ENCODE peak calls at places on chromosomes 13 and 19, in six cellular contexts. R is PC-3, Z is neural progenitor cell, I is fibroblast of lung, F is mammary epithelial cell, W is MM.1S. G is an unnamed sample.

GRCh38 chr13:30998548-30999140 is 66.2 kb downstream of the TEX26 start:
- DNase-seq in F (peak), W (no peak), Z (peak), I (peak), R (no peak), G (no peak)

GRCh38 chr19:35061583-35062373 is 20.3 kb downstream of the HPN start:
- DNase-seq in W (no peak), R (peak), I (peak), F (no peak), Z (no peak), G (no peak)

GRCh38 chr13:42971670-42972355 is 20.2 kb downstream of the EPSTI1 start:
- DNase-seq in W (no peak), I (peak), Z (no peak), R (no peak), F (no peak), G (no peak)

GRCh38 chr19:54517483-54517882 is 14.9 kb downstream of the LAIR2 start:
- DNase-seq in I (peak), Z (peak), F (peak), R (peak), W (peak), G (peak)

GRCh38 chr19:30669329-30670010 is 297.3 kb downstream of the ZNF536 start:
- DNase-seq in I (peak), R (peak), F (peak), Z (peak), W (peak), G (no peak)

GRCh38 chr19:2230807-2231533 is 5.2 kb downstream of the PLEKHJ1 start:
- DNase-seq in F (no peak), Z (no peak), I (no peak), W (no peak), R (no peak), G (no peak)

GRCh38 chr19:34838753-34839431 is 65.9 kb upstream of the ZNF599 start:
- DNase-seq in F (peak), Z (peak), W (no peak), I (no peak), R (no peak), G (no peak)

GRCh38 chr13:78193853-78194252 is 275.2 kb upstream of the EDNRB start:
- DNase-seq in I (peak), Z (no peak), W (no peak), R (no peak), F (no peak), G (no peak)

GRCh38 chr19:2132731-2133490 is 18.5 kb downstream of the AP3D1 start:
- DNase-seq in W (no peak), I (no peak), Z (no peak), F (no peak), R (no peak), G (no peak)

GRCh38 chr19:16320987-16321386 is 3.6 kb upstream of the KLF2 start:
- DNase-seq in I (peak), W (no peak), Z (no peak), F (no peak), R (peak), G (no peak)

GRCh38 chr13:51125495-51126226 is 14.6 kb upstream of the C13orf42 start:
- DNase-seq in Z (peak), R (peak), I (peak), W (peak), F (peak), G (no peak)

GRCh38 chr13:51770160-51770559 is 33.8 kb downstream of the DHRS12 start:
- DNase-seq in W (no peak), R (no peak), F (no peak), I (no peak), Z (no peak), G (no peak)

GRCh38 chr19:18834644-18834984 is 2.9 kb downstream of the UPF1 start:
- DNase-seq in Z (no peak), F (no peak), I (no peak), R (no peak), W (no peak), G (no peak)

GRCh38 chr19:12834418-12834943 is at the start of gene RTBDN:
- DNase-seq in I (no peak), Z (peak), F (no peak), R (peak), W (no peak), G (no peak)

GRCh38 chr19:12836529-12836863 is 1.8 kb upstream of the MAST1 start:
- DNase-seq in R (no peak), Z (no peak), W (no peak), F (no peak), I (no peak), G (no peak)

GRCh38 chr19:12834976-12835757 is 788 bp upstream of the RTBDN start:
- DNase-seq in W (no peak), F (no peak), I (no peak), Z (peak), R (peak), G (no peak)

GRCh38 chr19:12833418-12833746 is 997 bp downstream of the RTBDN start:
- DNase-seq in W (no peak), Z (no peak), R (no peak), F (no peak), I (no peak), G (no peak)

GRCh38 chr19:12833747-12834417 is 497 bp downstream of the RTBDN start:
- DNase-seq in W (peak), I (no peak), Z (peak), F (no peak), R (peak), G (no peak)
- H3K9ac ChIP-seq in W (no peak), I (no peak), Z (no peak), F (no peak), R (no peak), G (no peak)

GRCh38 chr13:73076013-73076412 is 17.2 kb downstream of the KLF5 start:
- DNase-seq in F (no peak), Z (no peak), R (no peak), W (no peak), I (no peak), G (no peak)

GRCh38 chr13:73074101-73074500 is 15.3 kb downstream of the KLF5 start:
- DNase-seq in R (no peak), F (no peak), I (no peak), W (peak), Z (no peak), G (no peak)

GRCh38 chr13:73077867-73078266 is 19.1 kb downstream of the KLF5 start:
- DNase-seq in I (no peak), Z (no peak), F (no peak), W (no peak), R (no peak), G (no peak)

GRCh38 chr13:73073050-73073449 is 14.2 kb downstream of the KLF5 start:
- DNase-seq in Z (no peak), W (no peak), R (no peak), F (no peak), I (no peak), G (no peak)

DNA sequence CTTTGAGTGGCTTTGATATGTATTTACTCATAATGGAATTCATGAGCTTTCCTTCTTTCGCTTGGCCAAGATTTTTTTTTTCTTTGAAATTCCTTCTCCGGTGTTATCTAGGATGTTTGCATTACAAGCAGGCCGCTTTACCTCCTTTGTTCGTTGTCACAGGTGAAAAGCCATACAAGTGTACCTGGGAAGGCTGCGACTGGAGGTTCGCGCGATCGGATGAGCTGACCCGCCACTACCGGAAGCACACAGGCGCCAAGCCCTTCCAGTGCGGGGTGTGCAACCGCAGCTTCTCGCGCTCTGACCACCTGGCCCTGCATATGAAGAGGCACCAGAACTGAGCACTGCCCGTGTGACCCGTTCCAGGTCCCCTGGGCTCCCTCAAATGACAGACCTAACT is 16.7 kb downstream of the KLF5 start:
- DNase-seq in W (no peak), I (no peak), Z (peak), F (no peak), R (no peak), G (no peak)
- H3K4me3 ChIP-seq in W (no peak), I (no peak), Z (peak), F (no peak), R (no peak), G (no peak)

GRCh38 chr19:51192689-51193088 is 32.2 kb upstream of the CD33 start:
- DNase-seq in W (no peak), Z (no peak), R (no peak), F (no peak), I (no peak), G (no peak)

GRCh38 chr19:51196181-51196580 is 28.7 kb upstream of the CD33 start:
- DNase-seq in I (no peak), R (no peak), W (no peak), F (no peak), Z (no peak), G (no peak)

GRCh38 chr19:51194527-51195315 is 30.2 kb upstream of the CD33 start:
- DNase-seq in R (no peak), I (no peak), Z (no peak), W (no peak), F (peak), G (no peak)

GRCh38 chr19:51195316-51195586 is 29.6 kb upstream of the CD33 start:
- DNase-seq in I (no peak), F (no peak), Z (no peak), R (no peak), W (no peak), G (no peak)

DNA sequence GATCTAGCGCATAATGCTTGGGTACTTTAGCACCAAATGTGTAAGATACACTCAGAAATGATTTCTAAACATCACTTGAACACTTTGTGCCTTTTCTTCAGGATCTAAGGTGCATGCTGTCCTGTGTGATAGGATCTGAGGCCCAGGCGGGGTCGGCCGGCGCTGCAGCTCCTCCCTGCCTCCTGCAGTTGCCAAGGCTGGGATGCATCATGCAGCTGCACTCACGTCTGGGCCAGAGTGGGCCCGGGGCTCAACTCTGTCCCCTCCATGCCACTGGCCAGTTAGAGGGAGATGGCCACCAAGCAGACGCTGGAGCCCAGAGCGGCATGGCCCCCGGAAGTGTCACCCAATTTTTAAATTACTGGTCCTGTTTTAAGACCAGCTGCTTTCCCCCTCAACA is 29.3 kb upstream of the CD33 start:
- DNase-seq in Z (no peak), W (no peak), I (no peak), R (no peak), F (no peak), G (no peak)
- TF ChIP-seq EZH2 in Z (no peak), W (no peak), I (no peak), R (no peak), F (no peak), G (no peak)

DNA sequence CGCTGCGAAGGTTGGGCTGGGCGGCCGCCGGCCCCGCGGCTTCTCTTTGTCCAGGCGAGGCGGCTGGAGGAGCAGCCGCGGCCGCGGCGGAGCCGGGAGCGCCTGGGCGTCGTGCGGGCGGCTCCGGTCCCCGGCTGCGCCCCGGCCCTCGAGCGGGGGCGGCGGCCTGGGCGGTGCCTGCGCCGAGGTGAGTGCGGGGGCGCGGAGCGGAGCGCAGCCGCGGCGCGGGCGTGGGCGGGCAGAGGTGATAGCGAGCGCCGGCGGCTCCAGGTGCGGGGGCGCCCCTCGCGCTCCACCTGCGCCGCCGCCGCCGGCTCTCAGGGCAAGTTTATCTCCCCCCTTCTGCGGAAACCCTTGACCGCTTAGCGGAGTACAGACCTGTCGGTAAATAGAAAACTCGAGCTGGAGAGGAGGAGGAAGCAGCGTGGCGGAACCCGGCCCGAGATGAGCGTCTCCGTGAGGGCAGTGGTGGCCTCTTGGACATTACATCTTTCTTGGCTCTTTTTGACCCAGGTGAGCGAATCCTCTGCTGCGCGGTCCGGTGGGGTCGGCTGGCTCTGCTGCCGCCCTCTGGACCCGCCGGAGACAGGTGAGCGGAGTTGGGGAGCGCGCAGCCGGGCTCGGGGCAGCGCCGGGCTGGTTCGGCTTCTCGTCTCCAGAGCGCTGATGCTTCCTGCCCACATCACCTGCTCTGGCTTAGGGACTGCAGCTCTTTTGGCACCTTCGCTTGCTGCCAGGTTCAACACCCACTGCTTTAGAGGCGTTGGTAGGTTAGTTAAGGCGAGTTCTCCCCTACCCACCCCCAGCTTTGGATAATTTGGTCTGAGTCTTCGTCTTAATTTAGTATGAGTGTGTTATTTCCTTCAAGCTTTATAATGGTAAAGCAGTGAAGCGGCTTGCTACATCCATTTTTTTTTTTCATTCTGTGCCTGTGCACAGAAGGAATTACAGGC is at the start of gene MTUS2:
- DNase-seq in R (no peak), I (no peak), F (peak), W (no peak), Z (peak), G (no peak)
- H3K9ac ChIP-seq in R (no peak), I (no peak), F (no peak), W (no peak), Z (no peak), G (no peak)